ENCODE peak calls at places on chromosome 11, in four cellular contexts. One of them, this sample, is unnamed.

GRCh38 chr11:120229451-120230424 is 10.2 kb upstream of the POU2F3 start:
- DNase-seq in NCI-H460: no peak
- DNase-seq in dermis blood vessel endothelial cell: peak
- DNase-seq in stimulated activated CD4-positive, alpha-beta T cell treated with anti-CD3 and anti-CD28 coated beads, Interleukin-15, amount 100 ng/mL, for 48 hours: no peak
- DNase-seq in this sample: peak

GRCh38 chr11:126843096-126843495 is 157.5 kb downstream of the KIRREL3 start:
- DNase-seq in stimulated activated CD4-positive, alpha-beta T cell treated with anti-CD3 and anti-CD28 coated beads, Interleukin-15, amount 100 ng/mL, for 48 hours: no peak
- DNase-seq in NCI-H460: no peak
- DNase-seq in dermis blood vessel endothelial cell: no peak
- DNase-seq in this sample: no peak

GRCh38 chr11:14642873-14643696 is 519 bp upstream of the PDE3B start:
- DNase-seq in stimulated activated CD4-positive, alpha-beta T cell treated with anti-CD3 and anti-CD28 coated beads, Interleukin-15, amount 100 ng/mL, for 48 hours: no peak
- DNase-seq in dermis blood vessel endothelial cell: no peak
- DNase-seq in NCI-H460: no peak
- DNase-seq in this sample: no peak

GRCh38 chr11:95576149-95576851 is 213.3 kb downstream of the FAM76B start:
- DNase-seq in dermis blood vessel endothelial cell: no peak
- DNase-seq in NCI-H460: no peak
- DNase-seq in stimulated activated CD4-positive, alpha-beta T cell treated with anti-CD3 and anti-CD28 coated beads, Interleukin-15, amount 100 ng/mL, for 48 hours: no peak
- DNase-seq in this sample: no peak

GRCh38 chr11:783581-784015 is 6.3 kb downstream of the CEND1 start:
- DNase-seq in stimulated activated CD4-positive, alpha-beta T cell treated with anti-CD3 and anti-CD28 coated beads, Interleukin-15, amount 100 ng/mL, for 48 hours: no peak
- DNase-seq in NCI-H460: no peak
- DNase-seq in dermis blood vessel endothelial cell: peak
- DNase-seq in this sample: no peak

GRCh38 chr11:403021-403760 is 9.2 kb downstream of the PKP3 start:
- DNase-seq in dermis blood vessel endothelial cell: no peak
- DNase-seq in stimulated activated CD4-positive, alpha-beta T cell treated with anti-CD3 and anti-CD28 coated beads, Interleukin-15, amount 100 ng/mL, for 48 hours: no peak
- DNase-seq in NCI-H460: no peak
- DNase-seq in this sample: no peak

GRCh38 chr11:1826552-1827094 is 8.2 kb upstream of the SYT8 start:
- DNase-seq in dermis blood vessel endothelial cell: no peak
- DNase-seq in NCI-H460: peak
- DNase-seq in stimulated activated CD4-positive, alpha-beta T cell treated with anti-CD3 and anti-CD28 coated beads, Interleukin-15, amount 100 ng/mL, for 48 hours: no peak
- DNase-seq in this sample: peak

GRCh38 chr11:64877390-64878222 is 815 bp downstream of the EHD1 start:
- DNase-seq in NCI-H460: no peak
- DNase-seq in dermis blood vessel endothelial cell: no peak
- DNase-seq in stimulated activated CD4-positive, alpha-beta T cell treated with anti-CD3 and anti-CD28 coated beads, Interleukin-15, amount 100 ng/mL, for 48 hours: no peak
- DNase-seq in this sample: no peak